ENCODE peak calls at places on chromosomes 7 and 10, in seven cellular contexts. H is Right ventricle myocardium superior; R is CD8-positive, alpha-beta memory T cell; Q is kidney epithelial cell; J is LHCN-M2; B is T-cell; D is CD4-positive, CD25-positive, alpha-beta regulatory T cell. V is an unnamed sample.

GRCh38 chr7:135763261-135763660 is 14.6 kb upstream of the FAM180A start:
- DNase-seq in R (no peak), D (no peak), H (no peak), J (peak), Q (no peak), B (no peak), V (no peak)

GRCh38 chr7:22482476-22482875 is 17.5 kb downstream of the STEAP1B start:
- DNase-seq in R (no peak), J (peak), H (no peak), Q (no peak), B (no peak), D (no peak), V (no peak)

GRCh38 chr7:28542410-28542809 is 130.1 kb downstream of the CREB5 start:
- DNase-seq in Q (no peak), H (no peak), D (no peak), R (no peak), J (no peak), B (no peak), V (no peak)

GRCh38 chr10:36779238-36779846 is 346.1 kb upstream of the ANKRD30A start:
- DNase-seq in D (no peak), H (no peak), B (no peak), R (no peak), Q (peak), J (peak), V (peak)

GRCh38 chr7:143487566-143487965 is 9.9 kb downstream of the TAS2R41 start:
- DNase-seq in D (peak), J (peak), B (no peak), Q (no peak), R (no peak), H (peak), V (no peak)

GRCh38 chr7:137130751-137131158 is 212.8 kb downstream of the PTN start:
- DNase-seq in D (no peak), Q (peak), R (no peak), J (peak), B (no peak), H (no peak), V (no peak)

GRCh38 chr10:71241114-71241898 is 28.9 kb downstream of the UNC5B start:
- DNase-seq in D (no peak), J (no peak), Q (no peak), R (no peak), H (peak), B (no peak), V (no peak)

GRCh38 chr7:108135446-108136190 is 5.5 kb upstream of the LAMB4 start:
- DNase-seq in D (peak), R (no peak), J (no peak), H (no peak), B (peak), Q (no peak), V (no peak)

GRCh38 chr10:9096288-9096687 is 1041.8 kb downstream of the GATA3 start:
- DNase-seq in B (peak), J (no peak), D (peak), R (no peak), Q (no peak), H (no peak), V (no peak)

GRCh38 chr7:11831727-11832495 is at the start of gene THSD7A:
- DNase-seq in B (no peak), D (no peak), Q (no peak), H (peak), R (no peak), J (peak), V (peak)

GRCh38 chr7:131164025-131164899 is 163.4 kb upstream of the MKLN1 start:
- DNase-seq in B (no peak), D (no peak), J (peak), Q (peak), H (no peak), R (no peak), V (no peak)

GRCh38 chr7:112908106-112908505 is 117.9 kb upstream of the TMEM168 start:
- DNase-seq in R (no peak), B (no peak), D (no peak), J (no peak), Q (no peak), H (no peak), V (no peak)

GRCh38 chr10:71799112-71799511 is 25.8 kb upstream of the VSIR start:
- DNase-seq in H (no peak), J (no peak), B (no peak), R (no peak), D (no peak), Q (no peak), V (no peak)

GRCh38 chr7:158193446-158193845 is 394.2 kb downstream of the PTPRN2 start:
- DNase-seq in B (no peak), R (no peak), D (no peak), H (no peak), J (no peak), Q (no peak), V (no peak)

GRCh38 chr10:73168486-73168844 is 546 bp downstream of the FAM149B1 start:
- DNase-seq in B (no peak), R (no peak), J (no peak), Q (no peak), H (no peak), D (no peak), V (no peak)

GRCh38 chr7:148572067-148572522 is 18.5 kb upstream of the C7orf33 start:
- DNase-seq in R (no peak), Q (no peak), B (no peak), J (no peak), H (no peak), D (no peak), V (no peak)

GRCh38 chr7:134931487-134931886 is 54.8 kb upstream of the AGBL3 start:
- DNase-seq in R (no peak), J (peak), D (no peak), Q (no peak), H (no peak), B (no peak), V (no peak)

GRCh38 chr10:4013651-4014085 is 228.7 kb upstream of the KLF6 start:
- DNase-seq in J (no peak), B (no peak), R (no peak), Q (no peak), D (peak), H (no peak), V (no peak)

GRCh38 chr10:44962870-44963738 is 3.5 kb downstream of the RASSF4 start:
- DNase-seq in J (peak), Q (no peak), H (peak), R (no peak), D (no peak), B (no peak), V (no peak)

GRCh38 chr7:13411151-13411550 is 578.3 kb downstream of the ETV1 start:
- DNase-seq in R (no peak), J (peak), D (no peak), B (no peak), Q (no peak), H (no peak), V (no peak)

GRCh38 chr7:13198741-13199140 is 511.3 kb downstream of the ARL4A start:
- DNase-seq in R (no peak), B (no peak), Q (no peak), D (no peak), H (no peak), J (peak), V (peak)

GRCh38 chr7:116384936-116385635 is 114.5 kb upstream of the CAV2 start:
- DNase-seq in D (no peak), H (no peak), B (no peak), J (no peak), Q (no peak), R (no peak), V (no peak)

GRCh38 chr7:67913604-67914003 is 917.0 kb downstream of the TYW1 start:
- DNase-seq in B (no peak), Q (peak), R (no peak), J (no peak), H (no peak), D (no peak), V (peak)

GRCh38 chr7:4787541-4787940 is 12.1 kb downstream of the AP5Z1 start:
- DNase-seq in H (no peak), D (no peak), R (no peak), Q (no peak), J (no peak), B (no peak), V (no peak)

GRCh38 chr10:20181408-20181807 is 365.2 kb downstream of the PLXDC2 start:
- DNase-seq in Q (no peak), D (no peak), B (peak), R (no peak), J (no peak), H (no peak), V (peak)

GRCh38 chr10:2494386-2494785 is 573.0 kb upstream of the PFKP start:
- DNase-seq in J (no peak), H (no peak), D (no peak), Q (no peak), B (no peak), R (no peak), V (no peak)

GRCh38 chr7:75040512-75040911 is 33.1 kb downstream of the RCC1L start:
- DNase-seq in D (no peak), H (no peak), R (no peak), J (no peak), Q (no peak), B (no peak), V (no peak)